ENCODE peak calls at places on chromosomes 12 and 14, in seven cellular contexts. I is prostate gland, W is K562, P is HCT116, X is ovary, T is heart left ventricle, R is suprapubic skin. V is an unnamed sample.
A peak's percentile ranks its signal among the peaks of the same experiment; 100 is the strongest.

GRCh38 chr14:76782885-76783566 is 21.8 kb downstream of the VASH1 start:
- DNase-seq in P (no peak), I (no peak), R (no peak), X (no peak), W (no peak), T (no peak), V (no peak)

GRCh38 chr14:49923442-49923841 is 30.6 kb downstream of the ARF6 start:
- DNase-seq in X (no peak), P (no peak), W (no peak), T (no peak), R (no peak), I (no peak), V (no peak)

GRCh38 chr12:132582582-132583279 is 27.7 kb downstream of the LRCOL1 start:
- DNase-seq in R (no peak), I (no peak), T (no peak), W (no peak), P (no peak), X (peak; percentile 58), V (no peak)

GRCh38 chr14:56207626-56208297 is 89.6 kb downstream of the PELI2 start:
- DNase-seq in I (no peak), T (no peak), W (no peak), R (no peak), X (no peak), P (no peak), V (peak; percentile 37)

GRCh38 chr12:112977641-112978040 is 678 bp upstream of the OAS2 start:
- DNase-seq in T (no peak), P (no peak), X (no peak), R (no peak), I (no peak), W (no peak), V (no peak)

GRCh38 chr12:94553130-94553519 is 93.5 kb upstream of the CEP83 start:
- DNase-seq in W (no peak), T (no peak), P (peak; percentile 51), X (peak; percentile 44), I (no peak), R (no peak), V (no peak)

GRCh38 chr14:24426912-24427536 is 2.4 kb downstream of the CBLN3 start:
- DNase-seq in I (no peak), T (no peak), X (peak; percentile 40), W (no peak), P (no peak), R (peak; percentile 35), V (no peak)

GRCh38 chr12:27622436-27623185 is 73.6 kb upstream of the REP15 start:
- DNase-seq in I (no peak), R (no peak), W (no peak), P (no peak), T (no peak), X (no peak), V (no peak)

GRCh38 chr14:23183479-23183878 is at the start of gene SLC7A8:
- DNase-seq in I (peak; percentile 79), X (peak; percentile 87), P (peak; percentile 7), T (peak; percentile 53), R (peak; percentile 77), W (no peak), V (peak; percentile 65)

DNA sequence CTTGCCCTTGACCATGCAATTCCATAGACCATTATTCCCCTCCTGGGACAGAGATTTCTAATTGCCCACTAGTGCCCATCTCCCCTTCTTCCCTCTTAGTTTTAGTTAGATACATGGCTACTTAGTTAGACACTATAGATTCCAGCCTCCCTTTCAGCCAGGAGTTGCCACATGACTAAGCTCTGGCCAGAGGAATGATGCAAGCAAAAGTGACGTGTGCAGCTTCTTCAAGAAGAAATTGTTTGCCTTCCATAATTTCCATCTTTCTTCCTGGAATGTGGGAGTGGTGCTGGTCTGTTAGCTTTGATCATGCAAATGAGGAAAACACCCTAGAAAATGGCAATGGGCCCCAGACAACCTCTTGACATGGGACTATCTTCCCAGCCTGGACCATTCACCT is 21.4 kb downstream of the CCDC177 start:
- DNase-seq in W (no peak), T (no peak), X (no peak), I (no peak), P (no peak), R (no peak), V (peak; percentile 66)
- H3K27ac ChIP-seq in W (no peak overlapping the region), T (no peak overlapping the region), X (no peak overlapping the region), I (no peak overlapping the region), P (no peak overlapping the region), R (no peak overlapping the region), V (no peak overlapping the region)

GRCh38 chr12:65817866-65818265 is 6.4 kb upstream of the HMGA2 start:
- DNase-seq in I (no peak), W (no peak), T (no peak), X (no peak), P (no peak), R (no peak), V (no peak)
- TF ChIP-seq CTCF in I (no peak), W (no peak), T (no peak), X (no peak), P (no peak), R (no peak), V (no peak)

GRCh38 chr12:14279845-14280244 is 85.6 kb upstream of the ATF7IP start:
- DNase-seq in X (no peak), R (no peak), W (no peak), P (no peak), I (no peak), T (no peak), V (no peak)

GRCh38 chr12:14280921-14281320 is 84.6 kb upstream of the ATF7IP start:
- DNase-seq in X (no peak), W (no peak), R (no peak), T (no peak), I (no peak), P (no peak), V (no peak)

GRCh38 chr12:14281539-14281938 is 83.9 kb upstream of the ATF7IP start:
- DNase-seq in P (no peak), R (no peak), I (no peak), T (no peak), W (no peak), X (no peak), V (no peak)

GRCh38 chr12:14283489-14284144 is 81.9 kb upstream of the ATF7IP start:
- DNase-seq in R (no peak), P (no peak), T (no peak), I (no peak), X (no peak), W (no peak), V (no peak)

GRCh38 chr12:14284189-14284722 is 81.2 kb upstream of the ATF7IP start:
- DNase-seq in P (no peak), X (peak; percentile 80), W (peak; percentile 24), I (no peak), T (peak; percentile 51), R (no peak), V (peak; percentile 27)
- TF ChIP-seq POLR2A in P (no peak), X (no peak), W (peak; percentile 28), I (no peak), T (no peak), R (no peak), V (no peak)

DNA sequence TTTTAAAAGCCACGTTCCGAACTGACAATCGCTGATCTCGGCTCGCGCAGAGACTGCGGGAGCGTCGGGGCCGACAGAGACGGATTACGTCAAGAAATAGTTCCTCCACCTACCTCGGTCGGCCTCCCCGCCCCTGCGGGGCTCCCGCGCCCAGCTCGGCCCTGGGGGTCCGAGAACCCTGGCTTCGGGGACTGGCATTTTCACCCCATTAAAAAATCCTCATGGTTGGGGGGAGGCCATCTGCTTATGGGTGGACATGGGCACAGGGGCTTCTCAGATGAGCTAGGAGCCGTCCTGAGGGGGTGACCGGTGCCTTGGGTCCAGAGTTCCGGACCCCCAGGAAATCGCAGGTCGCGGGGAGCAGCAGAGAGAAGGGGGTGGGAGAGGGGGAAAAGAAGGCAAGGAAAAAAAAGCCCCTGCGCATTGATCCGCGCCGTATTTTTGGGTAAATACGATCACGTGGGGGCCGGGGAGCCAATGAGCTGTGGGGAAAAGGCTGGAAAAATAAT is 311 bp upstream of the HOXC9 start:
- DNase-seq in R (peak; percentile 87), P (peak; percentile 75), W (peak; percentile 77), I (no peak), X (peak; percentile 69), T (no peak), V (peak; percentile 72)
- H3K27ac ChIP-seq in R (peak overlapping the region; percentile 98), P (peak overlapping the region; percentile 67), W (peak overlapping the region; percentile 94), I (no peak overlapping the region), X (no peak overlapping the region), T (no peak overlapping the region), V (no peak overlapping the region)

GRCh38 chr12:20946732-20947131 is 136.2 kb downstream of the SLCO1B3 start:
- DNase-seq in X (no peak), I (no peak), P (peak; percentile 6), T (no peak), R (no peak), W (peak; percentile 16), V (no peak)

GRCh38 chr12:20950248-20950647 is 139.7 kb downstream of the SLCO1B3 start:
- DNase-seq in X (no peak), W (peak; percentile 6), R (no peak), T (no peak), P (peak; percentile 18), I (no peak), V (no peak)
- TF ChIP-seq CTCF in X (no peak), W (peak; percentile 27), R (no peak), T (no peak), P (peak; percentile 50), I (no peak), V (peak; percentile 20)

GRCh38 chr12:31591308-31591901 is 469 bp upstream of the DENND5B start:
- DNase-seq in W (peak; percentile 10), P (no peak), I (peak; percentile 6), X (peak; percentile 48), R (peak; percentile 62), T (peak; percentile 33), V (no peak)
- TF ChIP-seq POLR2A in W (no peak), P (no peak), I (no peak), X (no peak), R (no peak), T (no peak), V (no peak)

DNA sequence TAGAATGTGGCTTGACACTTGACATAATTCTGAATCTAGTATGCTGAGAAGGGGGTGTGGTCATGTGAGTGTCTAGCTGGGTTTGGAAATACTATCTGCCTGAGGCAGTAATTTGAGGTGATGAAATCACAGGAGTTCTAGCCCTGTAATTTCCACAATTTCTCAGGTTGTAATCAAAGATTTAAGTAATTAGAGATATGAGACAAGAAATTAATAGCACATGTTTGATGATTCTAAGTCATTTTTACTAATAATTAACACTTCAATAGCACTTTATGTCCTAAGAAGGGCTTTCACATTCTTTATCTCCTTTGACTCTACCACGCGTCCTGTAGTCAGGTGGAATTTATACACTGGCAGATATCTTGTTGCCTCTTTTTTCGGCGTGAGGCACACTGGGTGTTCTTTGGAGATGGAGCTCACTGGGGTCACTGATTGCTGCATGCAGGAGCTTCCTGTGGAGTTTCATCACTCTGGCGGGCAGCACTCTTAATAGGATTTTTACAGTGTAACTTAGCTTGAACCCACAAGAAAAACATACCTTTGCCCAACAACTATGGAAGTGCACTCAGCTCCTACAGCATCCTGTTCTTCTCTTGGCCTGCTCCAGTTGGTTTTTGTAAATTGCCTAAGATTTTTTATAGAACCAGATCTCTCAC is 3.3 kb upstream of the AMIGO2 start:
- DNase-seq in T (no peak), P (no peak), X (no peak), R (no peak), I (no peak), W (no peak), V (peak; percentile 43)
- H3K27ac ChIP-seq in T (no peak overlapping the region), P (no peak overlapping the region), X (no peak overlapping the region), R (no peak overlapping the region), I (no peak overlapping the region), W (no peak overlapping the region), V (no peak overlapping the region)